ENCODE peak calls at places on chromosome 10, in four cellular contexts. Y is skeletal muscle cell, U is IMR-90, F is NCI-H774. Q is an unnamed sample.

GRCh38 chr10:103921750-103922195 is 3.8 kb upstream of the STN1 start:
- DNase-seq in Y (peak; percentile 4), U (peak; percentile 31), F (no peak), Q (peak; percentile 74)

GRCh38 chr10:37856881-37857286 is 526 bp downstream of the ZNF248 start:
- DNase-seq in U (no peak), Y (no peak), F (no peak), Q (peak; percentile 50)

GRCh38 chr10:84292502-84292901 is 35.9 kb upstream of the CCSER2 start:
- DNase-seq in U (no peak), Y (no peak), F (no peak), Q (no peak)

GRCh38 chr10:5047912-5048628 is 44.4 kb upstream of the AKR1C2 start:
- DNase-seq in F (no peak), U (peak; percentile 37), Y (no peak), Q (no peak)

GRCh38 chr10:43230101-43230908 is 36.6 kb downstream of the RASGEF1A start:
- DNase-seq in U (no peak), F (no peak), Y (no peak), Q (no peak)

GRCh38 chr10:95445837-95446347 is 115.3 kb downstream of the SORBS1 start:
- DNase-seq in Y (peak; percentile 21), U (peak; percentile 69), F (peak; percentile 23), Q (peak; percentile 94)

GRCh38 chr10:100346765-100347567 is at the start of gene SCD:
- DNase-seq in Y (peak; percentile 95), F (peak; percentile 78), U (peak; percentile 88), Q (peak; percentile 99)

GRCh38 chr10:84237199-84238051 is 3.9 kb downstream of the LRIT1 start:
- DNase-seq in U (no peak), F (no peak), Y (no peak), Q (peak; percentile 72)

GRCh38 chr10:100006241-100006886 is 3.4 kb downstream of the DNMBP start:
- DNase-seq in Y (peak; percentile 90), U (peak; percentile 97), F (no peak), Q (peak; percentile 69)

GRCh38 chr10:129545257-129545656 is 78.2 kb downstream of the MGMT start:
- DNase-seq in Y (peak; percentile 27), F (no peak), U (peak; percentile 49), Q (no peak)

GRCh38 chr10:77631241-77631640 is 6.4 kb downstream of the KCNMA1 start:
- DNase-seq in F (no peak), U (no peak), Y (no peak), Q (no peak)

GRCh38 chr10:51214897-51215227 is 140.6 kb downstream of the PRKG1 start:
- DNase-seq in U (no peak), Y (no peak), F (no peak), Q (no peak)

GRCh38 chr10:60733189-60733815 is 45.0 kb upstream of the CDK1 start:
- DNase-seq in F (peak; percentile 65), Y (no peak), U (no peak), Q (peak; percentile 79)

GRCh38 chr10:24462340-24462739 is 253.4 kb downstream of the KIAA1217 start:
- DNase-seq in F (no peak), Y (no peak), U (no peak), Q (no peak)

Q was measured in mesendoderm.